ENCODE peak calls at places on chromosomes 7 and 10, in six cellular contexts. S is psoas muscle, Y is BE2C, D is Panc1, V is foreskin fibroblast, G is cardiac fibroblast. N is an unnamed sample.

GRCh38 chr7:24660541-24660940 is 87.3 kb downstream of the PALS2 start:
- DNase-seq in S (no peak), Y (no peak), D (no peak), V (no peak), G (peak), N (no peak)

GRCh38 chr7:3950249-3950648 is 649.2 kb downstream of the SDK1 start:
- DNase-seq in S (no peak), Y (no peak), D (no peak), V (no peak), G (no peak), N (no peak)

GRCh38 chr10:85047979-85048378 is 719.6 kb downstream of the CCSER2 start:
- DNase-seq in S (no peak), Y (no peak), D (no peak), V (no peak), G (no peak), N (no peak)

GRCh38 chr10:120455606-120456005 is 1.4 kb upstream of the PLPP4 start:
- DNase-seq in S (no peak), Y (no peak), D (no peak), V (no peak), G (no peak), N (no peak)

GRCh38 chr7:30694218-30694745 is 12.0 kb upstream of the CRHR2 start:
- DNase-seq in S (peak), Y (no peak), D (no peak), V (no peak), G (no peak), N (no peak)

GRCh38 chr10:101961591-101962498 is 94.1 kb downstream of the ARMH3 start:
- DNase-seq in S (peak), Y (no peak), D (no peak), V (peak), G (peak), N (no peak)

GRCh38 chr10:98611432-98611831 is 164.7 kb upstream of the HPS1 start:
- DNase-seq in S (no peak), Y (no peak), D (no peak), V (peak), G (no peak), N (peak)

GRCh38 chr10:108238261-108238660 is 1073.8 kb upstream of the SORCS1 start:
- DNase-seq in S (no peak), Y (no peak), D (no peak), V (no peak), G (no peak), N (no peak)

GRCh38 chr10:70740441-70741288 is 44.5 kb downstream of the TBATA start:
- DNase-seq in S (no peak), Y (no peak), D (no peak), V (no peak), G (no peak), N (no peak)

GRCh38 chr10:72124984-72125383 is 36.6 kb upstream of the SPOCK2 start:
- DNase-seq in S (no peak), Y (no peak), D (no peak), V (peak), G (peak), N (peak)

GRCh38 chr7:4479367-4480039 is 202.6 kb upstream of the FOXK1 start:
- DNase-seq in S (no peak), Y (peak), D (peak), V (peak), G (peak), N (peak)

GRCh38 chr7:24717247-24717622 is 40.0 kb downstream of the GSDME start:
- DNase-seq in S (no peak), Y (no peak), D (no peak), V (no peak), G (no peak), N (no peak)

GRCh38 chr10:16952610-16953009 is 135.4 kb upstream of the RSU1 start:
- DNase-seq in S (no peak), Y (no peak), D (no peak), V (no peak), G (no peak), N (peak)

GRCh38 chr7:159008055-159008405 is 136.6 kb downstream of the VIPR2 start:
- DNase-seq in S (no peak), Y (no peak), D (no peak), V (no peak), G (no peak), N (no peak)

GRCh38 chr10:103849880-103850571 is 5.3 kb downstream of the SH3PXD2A start:
- DNase-seq in S (peak), Y (no peak), D (peak), V (peak), G (peak), N (peak)

GRCh38 chr7:130641040-130641439 is 27.5 kb downstream of the COPG2 start:
- DNase-seq in S (no peak), Y (no peak), D (no peak), V (no peak), G (no peak), N (no peak)

GRCh38 chr10:13893926-13894325 is 307.2 kb downstream of the PRPF18 start:
- DNase-seq in S (no peak), Y (no peak), D (no peak), V (no peak), G (peak), N (no peak)

GRCh38 chr7:138842111-138842510 is 44.1 kb upstream of the ATP6V0A4 start:
- DNase-seq in S (no peak), Y (no peak), D (no peak), V (no peak), G (peak), N (peak)

GRCh38 chr7:116542618-116543017 is 17.8 kb downstream of the CAV1 start:
- DNase-seq in S (no peak), Y (no peak), D (no peak), V (no peak), G (no peak), N (peak)

GRCh38 chr10:22554481-22555182 is 159.7 kb downstream of the PIP4K2A start:
- DNase-seq in S (peak), Y (peak), D (no peak), V (peak), G (peak), N (peak)

GRCh38 chr10:119209050-119209735 is 1.8 kb downstream of the GRK5 start:
- DNase-seq in S (peak), Y (peak), D (no peak), V (no peak), G (peak), N (peak)

GRCh38 chr7:2510909-2511768 is 8.4 kb upstream of the LFNG start:
- DNase-seq in S (peak), Y (no peak), D (no peak), V (no peak), G (no peak), N (no peak)

GRCh38 chr10:70306168-70306705 is 22.4 kb upstream of the NPFFR1 start:
- DNase-seq in S (no peak), Y (no peak), D (no peak), V (no peak), G (no peak), N (no peak)

GRCh38 chr10:126969310-126969709 is 64.1 kb downstream of the DOCK1 start:
- DNase-seq in S (no peak), Y (no peak), D (no peak), V (no peak), G (peak), N (no peak)

GRCh38 chr7:81036041-81036440 is 117.2 kb upstream of the SEMA3C start:
- DNase-seq in S (no peak), Y (no peak), D (no peak), V (no peak), G (peak), N (peak)

GRCh38 chr10:69101451-69102095 is 13.7 kb downstream of the SRGN start:
- DNase-seq in S (no peak), Y (no peak), D (no peak), V (no peak), G (peak), N (peak)

GRCh38 chr7:78490526-78490925 is 692.0 kb downstream of the PHTF2 start:
- DNase-seq in S (no peak), Y (no peak), D (no peak), V (no peak), G (no peak), N (no peak)

GRCh38 chr10:124293641-124294449 is 124.9 kb downstream of the OAT start:
- DNase-seq in S (no peak), Y (peak), D (no peak), V (no peak), G (no peak), N (no peak)

GRCh38 chr10:1119501-1119900 is 63.3 kb downstream of the WDR37 start:
- DNase-seq in S (no peak), Y (no peak), D (no peak), V (no peak), G (no peak), N (no peak)

GRCh38 chr10:116892873-116893685 is 43.8 kb downstream of the ENO4 start:
- DNase-seq in S (no peak), Y (no peak), D (no peak), V (no peak), G (no peak), N (peak)

GRCh38 chr10:110535958-110536891 is 31.3 kb upstream of the SMC3 start:
- DNase-seq in S (no peak), Y (peak), D (no peak), V (peak), G (peak), N (peak)

GRCh38 chr10:43237128-43237527 is 29.7 kb downstream of the RASGEF1A start:
- DNase-seq in S (no peak), Y (peak), D (no peak), V (no peak), G (no peak), N (no peak)

GRCh38 chr10:73910401-73910763 is 550 bp upstream of the PLAU start:
- DNase-seq in S (no peak), Y (no peak), D (no peak), V (no peak), G (no peak), N (peak)

GRCh38 chr10:97566338-97566986 is 6.1 kb upstream of the ANKRD2 start:
- DNase-seq in S (no peak), Y (no peak), D (no peak), V (no peak), G (no peak), N (no peak)

GRCh38 chr7:1693991-1694524 is 24.0 kb downstream of the ELFN1 start:
- DNase-seq in S (peak), Y (peak), D (no peak), V (peak), G (peak), N (peak)

GRCh38 chr10:89337493-89337892 is 9.7 kb downstream of the IFIT3 start:
- DNase-seq in S (no peak), Y (no peak), D (no peak), V (no peak), G (peak), N (peak)

GRCh38 chr10:95785942-95786669 is 30.1 kb downstream of the ENTPD1 start:
- DNase-seq in S (no peak), Y (no peak), D (no peak), V (no peak), G (no peak), N (no peak)

GRCh38 chr10:95782274-95782830 is 26.4 kb downstream of the ENTPD1 start:
- DNase-seq in S (no peak), Y (no peak), D (no peak), V (no peak), G (no peak), N (no peak)

GRCh38 chr10:95783741-95784140 is 27.8 kb downstream of the ENTPD1 start:
- DNase-seq in S (no peak), Y (no peak), D (no peak), V (no peak), G (no peak), N (no peak)

GRCh38 chr10:95785317-95785716 is 29.4 kb downstream of the ENTPD1 start:
- DNase-seq in S (no peak), Y (no peak), D (no peak), V (no peak), G (no peak), N (no peak)

DNA sequence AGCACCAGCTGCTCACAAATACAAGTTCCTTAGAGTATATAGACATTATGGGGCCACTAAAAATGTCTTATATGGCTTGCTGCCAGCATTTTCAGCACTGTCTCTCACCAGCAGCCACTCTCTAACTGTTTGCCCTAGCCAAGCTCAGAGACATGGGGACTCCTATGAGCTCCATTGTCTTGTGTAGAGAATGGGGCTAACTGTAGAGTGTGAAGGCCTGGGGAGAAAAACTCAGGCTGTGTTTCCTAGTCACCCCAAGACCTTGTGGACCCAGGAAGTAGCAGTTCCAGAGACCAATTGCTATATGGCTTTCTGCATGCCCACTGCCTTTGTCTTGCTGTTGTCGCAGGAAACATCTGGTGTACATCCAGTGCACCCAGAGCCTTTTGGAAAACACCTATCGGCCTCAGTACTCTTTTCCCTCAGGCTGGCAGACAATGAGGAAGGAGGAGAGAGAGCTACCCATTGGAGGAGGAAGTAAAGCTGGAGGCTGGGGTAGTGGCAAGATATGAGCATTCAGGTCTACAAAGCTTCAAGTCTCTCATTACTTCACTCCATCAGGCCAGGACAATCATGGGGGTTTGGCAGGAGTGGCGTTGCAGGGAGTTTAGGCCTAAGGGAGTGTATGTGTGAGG is 28.4 kb downstream of the ENTPD1 start:
- DNase-seq in S (no peak), Y (no peak), D (no peak), V (no peak), G (no peak), N (no peak)
- H3K4me3 ChIP-seq in S (no peak), Y (no peak), D (no peak), V (no peak), G (no peak), N (no peak)

GRCh38 chr10:113558336-113558735 is 5.5 kb downstream of the HABP2 start:
- DNase-seq in S (no peak), Y (no peak), D (no peak), V (no peak), G (no peak), N (no peak)
- TF ChIP-seq CTCF in S (no peak), Y (no peak), D (no peak), V (no peak), G (no peak), N (no peak)

DNA sequence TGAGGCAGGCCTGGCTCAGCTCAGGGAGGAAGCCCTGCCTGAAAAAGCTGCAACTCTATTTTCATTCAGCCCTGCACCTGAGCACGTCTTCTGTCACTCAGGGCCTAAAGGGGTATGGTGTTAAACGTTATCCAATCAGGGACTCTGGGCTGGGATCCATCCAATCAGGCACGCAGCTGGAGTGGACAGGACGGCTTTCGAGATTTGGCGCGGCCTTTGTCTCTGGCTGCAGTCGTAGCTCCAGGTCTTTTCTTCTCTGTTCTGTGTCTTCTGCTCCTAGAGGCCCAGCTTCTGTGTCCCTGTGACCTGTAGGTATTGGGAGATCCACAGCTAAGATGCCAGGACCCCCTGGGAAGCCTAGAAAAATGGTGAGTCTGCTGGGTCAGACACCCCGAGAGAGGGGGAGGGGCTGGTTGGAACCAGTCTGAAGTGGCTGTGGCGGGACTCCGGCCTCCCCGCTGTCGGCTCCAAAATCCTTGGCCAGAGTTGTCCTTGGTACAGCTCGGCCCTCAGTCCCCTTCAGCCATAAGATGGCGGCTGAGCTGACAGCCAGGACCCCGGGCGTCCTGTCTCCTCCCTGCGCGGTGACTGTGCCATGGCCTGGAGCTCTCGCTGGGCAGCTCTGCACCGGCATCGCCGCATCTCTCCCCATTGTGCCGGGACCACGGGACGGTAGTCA is 11.7 kb upstream of the ZNF680 start:
- DNase-seq in S (no peak), Y (no peak), D (peak), V (no peak), G (peak), N (peak)
- H3K4me3 ChIP-seq in S (peak), Y (no peak), D (peak), V (peak), G (peak), N (peak)

GRCh38 chr10:123154092-123154942 is at the start of gene BUB3:
- DNase-seq in S (peak), Y (peak), D (peak), V (peak), G (peak), N (peak)
- TF ChIP-seq CTCF in S (peak), Y (no peak), D (no peak), V (no peak), G (peak), N (no peak)

GRCh38 chr7:50661345-50662058 is 96.3 kb upstream of the DDC start:
- DNase-seq in S (no peak), Y (no peak), D (no peak), V (no peak), G (no peak), N (no peak)
- H3K4me3 ChIP-seq in S (no peak), Y (no peak), D (no peak), V (no peak), G (no peak), N (no peak)

GRCh38 chr10:47348138-47348651 is at the start of gene RBP3:
- DNase-seq in S (peak), Y (no peak), D (no peak), V (no peak), G (no peak), N (no peak)
- TF ChIP-seq CTCF in S (no peak), Y (no peak), D (no peak), V (no peak), G (no peak), N (no peak)

GRCh38 chr7:42238709-42239395 is 1.8 kb upstream of the GLI3 start:
- DNase-seq in S (no peak), Y (no peak), D (no peak), V (peak), G (peak), N (peak)

GRCh38 chr7:42237891-42238531 is 1.0 kb upstream of the GLI3 start:
- DNase-seq in S (peak), Y (no peak), D (no peak), V (peak), G (peak), N (peak)

GRCh38 chr7:42235734-42236133 is 1.3 kb downstream of the GLI3 start:
- DNase-seq in S (no peak), Y (no peak), D (no peak), V (no peak), G (peak), N (peak)

GRCh38 chr7:42236266-42237161 is 495 bp downstream of the GLI3 start:
- DNase-seq in S (peak), Y (no peak), D (no peak), V (peak), G (peak), N (peak)

GRCh38 chr7:42237162-42237821 is at the start of gene GLI3:
- DNase-seq in S (peak), Y (no peak), D (no peak), V (peak), G (peak), N (peak)
- H3K4me3 ChIP-seq in S (peak), Y (peak), D (peak), V (peak), G (peak), N (peak)

GRCh38 chr7:87505557-87506242 is 30.2 kb upstream of the ABCB4 start:
- DNase-seq in S (no peak), Y (no peak), D (no peak), V (no peak), G (no peak), N (no peak)

GRCh38 chr7:87506243-87507180 is 31.0 kb upstream of the ABCB4 start:
- DNase-seq in S (no peak), Y (no peak), D (no peak), V (peak), G (peak), N (peak)

GRCh38 chr7:87510430-87510875 is 35.0 kb upstream of the ABCB4 start:
- DNase-seq in S (no peak), Y (peak), D (no peak), V (no peak), G (no peak), N (no peak)

GRCh38 chr7:87505122-87505521 is 29.6 kb upstream of the ABCB4 start:
- DNase-seq in S (no peak), Y (no peak), D (no peak), V (no peak), G (no peak), N (no peak)

GRCh38 chr7:87507446-87507845 is 32.0 kb upstream of the ABCB4 start:
- DNase-seq in S (no peak), Y (no peak), D (no peak), V (no peak), G (no peak), N (no peak)
- TF ChIP-seq CTCF in S (no peak), Y (no peak), D (peak), V (no peak), G (no peak), N (peak)

DNA sequence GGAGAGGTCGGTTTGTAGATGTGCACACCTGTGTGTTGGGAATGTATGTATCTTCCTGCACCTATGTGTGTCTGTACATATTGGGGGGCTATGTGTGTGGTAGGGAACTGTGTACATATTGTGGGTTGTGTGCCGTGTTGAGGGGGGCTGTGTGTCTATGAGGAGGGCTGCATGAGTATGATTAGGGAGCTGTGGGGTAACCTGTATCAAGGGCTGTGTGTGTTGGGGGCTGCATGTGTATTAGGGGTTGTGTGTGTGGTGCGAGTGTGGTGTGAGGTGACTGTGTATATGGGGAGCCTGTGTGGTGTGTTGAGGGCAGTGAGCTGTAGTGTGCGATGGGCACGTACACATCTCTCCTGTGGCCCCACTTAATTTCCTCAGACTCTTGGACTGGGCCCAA is 22.2 kb upstream of the PAX2 start:
- DNase-seq in S (no peak), Y (no peak), D (no peak), V (no peak), G (no peak), N (no peak)
- H3K4me3 ChIP-seq in S (no peak), Y (no peak), D (no peak), V (no peak), G (no peak), N (no peak)

GRCh38 chr10:78973901-78974408 is 94.8 kb upstream of the ZMIZ1 start:
- DNase-seq in S (peak), Y (peak), D (peak), V (no peak), G (peak), N (peak)
- TF ChIP-seq CTCF in S (peak), Y (no peak), D (no peak), V (no peak), G (no peak), N (no peak)